ENCODE peak calls at places on chromosomes 16 and 17, in eight cellular contexts. One of them, this sample, is unnamed.

GRCh38 chr16:9869776-9870175 is 312.5 kb downstream of the GRIN2A start:
- DNase-seq in GDM1: no peak
- DNase-seq in ELR: no peak
- DNase-seq in GM19239: no peak
- DNase-seq in activated effector memory CD4-positive, alpha-beta T cell treated with anti-CD3 and anti-CD28 coated beads, Interleukin-2, amount 50 U/mL, for 16 hours: no peak
- DNase-seq in ureter: no peak
- DNase-seq in progenitor cell of endocrine pancreas: no peak
- DNase-seq in SK-MEL-5: no peak
- DNase-seq in this sample: no peak

GRCh38 chr17:64572682-64573154 is 65.9 kb downstream of the CEP95 start:
- DNase-seq in GDM1: no peak
- DNase-seq in ELR: peak
- DNase-seq in GM19239: no peak
- DNase-seq in activated effector memory CD4-positive, alpha-beta T cell treated with anti-CD3 and anti-CD28 coated beads, Interleukin-2, amount 50 U/mL, for 16 hours: no peak
- DNase-seq in ureter: no peak
- DNase-seq in progenitor cell of endocrine pancreas: no peak
- DNase-seq in SK-MEL-5: no peak
- DNase-seq in this sample: no peak

GRCh38 chr16:20385844-20386832 is 18.4 kb downstream of the PDILT start:
- DNase-seq in GDM1: no peak
- DNase-seq in ELR: peak
- DNase-seq in GM19239: peak
- DNase-seq in activated effector memory CD4-positive, alpha-beta T cell treated with anti-CD3 and anti-CD28 coated beads, Interleukin-2, amount 50 U/mL, for 16 hours: peak
- DNase-seq in ureter: peak
- DNase-seq in progenitor cell of endocrine pancreas: peak
- DNase-seq in SK-MEL-5: peak
- DNase-seq in this sample: peak

GRCh38 chr16:1019934-1020305 is 38.4 kb downstream of the SOX8 start:
- DNase-seq in GDM1: no peak
- DNase-seq in ELR: no peak
- DNase-seq in GM19239: no peak
- DNase-seq in activated effector memory CD4-positive, alpha-beta T cell treated with anti-CD3 and anti-CD28 coated beads, Interleukin-2, amount 50 U/mL, for 16 hours: no peak
- DNase-seq in ureter: no peak
- DNase-seq in progenitor cell of endocrine pancreas: no peak
- DNase-seq in SK-MEL-5: no peak
- DNase-seq in this sample: no peak

GRCh38 chr17:76943781-76944213 is 75.6 kb downstream of the MGAT5B start:
- DNase-seq in GDM1: no peak
- DNase-seq in ELR: no peak
- DNase-seq in GM19239: no peak
- DNase-seq in activated effector memory CD4-positive, alpha-beta T cell treated with anti-CD3 and anti-CD28 coated beads, Interleukin-2, amount 50 U/mL, for 16 hours: no peak
- DNase-seq in ureter: no peak
- DNase-seq in progenitor cell of endocrine pancreas: no peak
- DNase-seq in SK-MEL-5: no peak
- DNase-seq in this sample: no peak

GRCh38 chr17:1580979-1581676 is 18.5 kb upstream of the PITPNA start:
- DNase-seq in GDM1: no peak
- DNase-seq in ELR: no peak
- DNase-seq in GM19239: no peak
- DNase-seq in activated effector memory CD4-positive, alpha-beta T cell treated with anti-CD3 and anti-CD28 coated beads, Interleukin-2, amount 50 U/mL, for 16 hours: no peak
- DNase-seq in ureter: no peak
- DNase-seq in progenitor cell of endocrine pancreas: no peak
- DNase-seq in SK-MEL-5: no peak
- DNase-seq in this sample: no peak

GRCh38 chr17:7750321-7750821 is 32.8 kb downstream of the DNAH2 start:
- DNase-seq in GDM1: no peak
- DNase-seq in ELR: peak
- DNase-seq in GM19239: no peak
- DNase-seq in activated effector memory CD4-positive, alpha-beta T cell treated with anti-CD3 and anti-CD28 coated beads, Interleukin-2, amount 50 U/mL, for 16 hours: no peak
- DNase-seq in ureter: no peak
- DNase-seq in progenitor cell of endocrine pancreas: no peak
- DNase-seq in SK-MEL-5: no peak
- DNase-seq in this sample: no peak

GRCh38 chr16:14307623-14308356 is 236.7 kb downstream of the MRTFB start:
- DNase-seq in GDM1: no peak
- DNase-seq in ELR: peak
- DNase-seq in GM19239: no peak
- DNase-seq in activated effector memory CD4-positive, alpha-beta T cell treated with anti-CD3 and anti-CD28 coated beads, Interleukin-2, amount 50 U/mL, for 16 hours: no peak
- DNase-seq in ureter: peak
- DNase-seq in progenitor cell of endocrine pancreas: no peak
- DNase-seq in SK-MEL-5: no peak
- DNase-seq in this sample: peak

GRCh38 chr17:80837711-80838110 is 153.9 kb upstream of the CHMP6 start:
- DNase-seq in GDM1: no peak
- DNase-seq in ELR: no peak
- DNase-seq in GM19239: no peak
- DNase-seq in activated effector memory CD4-positive, alpha-beta T cell treated with anti-CD3 and anti-CD28 coated beads, Interleukin-2, amount 50 U/mL, for 16 hours: no peak
- DNase-seq in ureter: no peak
- DNase-seq in progenitor cell of endocrine pancreas: no peak
- DNase-seq in SK-MEL-5: no peak
- DNase-seq in this sample: peak

GRCh38 chr16:14056970-14057369 is 14.1 kb upstream of the MRTFB start:
- DNase-seq in GDM1: no peak
- DNase-seq in ELR: peak
- DNase-seq in GM19239: no peak
- DNase-seq in activated effector memory CD4-positive, alpha-beta T cell treated with anti-CD3 and anti-CD28 coated beads, Interleukin-2, amount 50 U/mL, for 16 hours: no peak
- DNase-seq in ureter: no peak
- DNase-seq in progenitor cell of endocrine pancreas: no peak
- DNase-seq in SK-MEL-5: no peak
- DNase-seq in this sample: no peak

GRCh38 chr17:28290703-28291102 is 28.3 kb upstream of the TMEM97 start:
- DNase-seq in GDM1: no peak
- DNase-seq in ELR: no peak
- DNase-seq in GM19239: no peak
- DNase-seq in activated effector memory CD4-positive, alpha-beta T cell treated with anti-CD3 and anti-CD28 coated beads, Interleukin-2, amount 50 U/mL, for 16 hours: no peak
- DNase-seq in ureter: no peak
- DNase-seq in progenitor cell of endocrine pancreas: no peak
- DNase-seq in SK-MEL-5: no peak
- DNase-seq in this sample: no peak

GRCh38 chr17:66533572-66533971 is 231.2 kb downstream of the PRKCA start:
- DNase-seq in GDM1: no peak
- DNase-seq in ELR: no peak
- DNase-seq in GM19239: no peak
- DNase-seq in activated effector memory CD4-positive, alpha-beta T cell treated with anti-CD3 and anti-CD28 coated beads, Interleukin-2, amount 50 U/mL, for 16 hours: no peak
- DNase-seq in ureter: no peak
- DNase-seq in progenitor cell of endocrine pancreas: peak
- DNase-seq in SK-MEL-5: no peak
- DNase-seq in this sample: no peak

GRCh38 chr17:4604111-4604644 is 19.8 kb downstream of the SMTNL2 start:
- DNase-seq in GDM1: no peak
- DNase-seq in ELR: no peak
- DNase-seq in GM19239: no peak
- DNase-seq in activated effector memory CD4-positive, alpha-beta T cell treated with anti-CD3 and anti-CD28 coated beads, Interleukin-2, amount 50 U/mL, for 16 hours: no peak
- DNase-seq in ureter: no peak
- DNase-seq in progenitor cell of endocrine pancreas: no peak
- DNase-seq in SK-MEL-5: peak
- DNase-seq in this sample: peak

GRCh38 chr17:40014375-40014980 is 762 bp upstream of the CSF3 start:
- DNase-seq in GDM1: no peak
- DNase-seq in ELR: peak
- DNase-seq in GM19239: no peak
- DNase-seq in activated effector memory CD4-positive, alpha-beta T cell treated with anti-CD3 and anti-CD28 coated beads, Interleukin-2, amount 50 U/mL, for 16 hours: no peak
- DNase-seq in ureter: no peak
- DNase-seq in progenitor cell of endocrine pancreas: no peak
- DNase-seq in SK-MEL-5: no peak
- DNase-seq in this sample: no peak

GRCh38 chr17:64938290-64938689 is 19.0 kb upstream of the LRRC37A3 start:
- DNase-seq in GDM1: no peak
- DNase-seq in ELR: no peak
- DNase-seq in GM19239: no peak
- DNase-seq in activated effector memory CD4-positive, alpha-beta T cell treated with anti-CD3 and anti-CD28 coated beads, Interleukin-2, amount 50 U/mL, for 16 hours: no peak
- DNase-seq in ureter: no peak
- DNase-seq in progenitor cell of endocrine pancreas: no peak
- DNase-seq in SK-MEL-5: no peak
- DNase-seq in this sample: no peak

GRCh38 chr16:28491080-28491969 is 549 bp downstream of the CLN3 start:
- DNase-seq in GDM1: peak
- DNase-seq in ELR: peak
- DNase-seq in GM19239: no peak
- DNase-seq in activated effector memory CD4-positive, alpha-beta T cell treated with anti-CD3 and anti-CD28 coated beads, Interleukin-2, amount 50 U/mL, for 16 hours: peak
- DNase-seq in ureter: no peak
- DNase-seq in progenitor cell of endocrine pancreas: peak
- DNase-seq in SK-MEL-5: peak
- DNase-seq in this sample: peak

GRCh38 chr16:920722-921121 is 50.1 kb downstream of the LMF1 start:
- DNase-seq in GDM1: no peak
- DNase-seq in ELR: no peak
- DNase-seq in GM19239: no peak
- DNase-seq in activated effector memory CD4-positive, alpha-beta T cell treated with anti-CD3 and anti-CD28 coated beads, Interleukin-2, amount 50 U/mL, for 16 hours: no peak
- DNase-seq in ureter: no peak
- DNase-seq in progenitor cell of endocrine pancreas: no peak
- DNase-seq in SK-MEL-5: no peak
- DNase-seq in this sample: peak

GRCh38 chr16:84104231-84104630 is 12.5 kb downstream of the MBTPS1 start:
- DNase-seq in GDM1: no peak
- DNase-seq in ELR: no peak
- DNase-seq in GM19239: no peak
- DNase-seq in activated effector memory CD4-positive, alpha-beta T cell treated with anti-CD3 and anti-CD28 coated beads, Interleukin-2, amount 50 U/mL, for 16 hours: no peak
- DNase-seq in ureter: no peak
- DNase-seq in progenitor cell of endocrine pancreas: no peak
- DNase-seq in SK-MEL-5: no peak
- DNase-seq in this sample: no peak

GRCh38 chr17:50043290-50044148 is 12.4 kb upstream of the ITGA3 start:
- DNase-seq in GDM1: no peak
- DNase-seq in ELR: no peak
- DNase-seq in GM19239: no peak
- DNase-seq in activated effector memory CD4-positive, alpha-beta T cell treated with anti-CD3 and anti-CD28 coated beads, Interleukin-2, amount 50 U/mL, for 16 hours: no peak
- DNase-seq in ureter: no peak
- DNase-seq in progenitor cell of endocrine pancreas: no peak
- DNase-seq in SK-MEL-5: no peak
- DNase-seq in this sample: peak

GRCh38 chr17:39928868-39929651 is 1.5 kb downstream of the LRRC3C start:
- DNase-seq in GDM1: no peak
- DNase-seq in ELR: peak
- DNase-seq in GM19239: no peak
- DNase-seq in activated effector memory CD4-positive, alpha-beta T cell treated with anti-CD3 and anti-CD28 coated beads, Interleukin-2, amount 50 U/mL, for 16 hours: no peak
- DNase-seq in ureter: no peak
- DNase-seq in progenitor cell of endocrine pancreas: no peak
- DNase-seq in SK-MEL-5: no peak
- DNase-seq in this sample: no peak

GRCh38 chr16:17470871-17471744 is at the start of gene XYLT1:
- DNase-seq in GDM1: peak
- DNase-seq in ELR: peak
- DNase-seq in GM19239: peak
- DNase-seq in activated effector memory CD4-positive, alpha-beta T cell treated with anti-CD3 and anti-CD28 coated beads, Interleukin-2, amount 50 U/mL, for 16 hours: peak
- DNase-seq in ureter: peak
- DNase-seq in progenitor cell of endocrine pancreas: peak
- DNase-seq in SK-MEL-5: peak
- DNase-seq in this sample: peak

GRCh38 chr17:29664743-29665479 is 42.2 kb upstream of the CORO6 start:
- DNase-seq in GDM1: no peak
- DNase-seq in ELR: peak
- DNase-seq in GM19239: no peak
- DNase-seq in activated effector memory CD4-positive, alpha-beta T cell treated with anti-CD3 and anti-CD28 coated beads, Interleukin-2, amount 50 U/mL, for 16 hours: no peak
- DNase-seq in ureter: no peak
- DNase-seq in progenitor cell of endocrine pancreas: no peak
- DNase-seq in SK-MEL-5: no peak
- DNase-seq in this sample: no peak

GRCh38 chr17:17590883-17591407 is 563 bp downstream of the PEMT start:
- DNase-seq in GDM1: no peak
- DNase-seq in ELR: no peak
- DNase-seq in GM19239: no peak
- DNase-seq in activated effector memory CD4-positive, alpha-beta T cell treated with anti-CD3 and anti-CD28 coated beads, Interleukin-2, amount 50 U/mL, for 16 hours: no peak
- DNase-seq in ureter: no peak
- DNase-seq in progenitor cell of endocrine pancreas: no peak
- DNase-seq in SK-MEL-5: no peak
- DNase-seq in this sample: peak

GRCh38 chr17:68592667-68593330 is 8.4 kb downstream of the FAM20A start:
- DNase-seq in GDM1: no peak
- DNase-seq in ELR: no peak
- DNase-seq in GM19239: no peak
- DNase-seq in activated effector memory CD4-positive, alpha-beta T cell treated with anti-CD3 and anti-CD28 coated beads, Interleukin-2, amount 50 U/mL, for 16 hours: no peak
- DNase-seq in ureter: no peak
- DNase-seq in progenitor cell of endocrine pancreas: no peak
- DNase-seq in SK-MEL-5: no peak
- DNase-seq in this sample: no peak

GRCh38 chr17:76696763-76697701 is 13.7 kb downstream of the MXRA7 start:
- DNase-seq in GDM1: no peak
- DNase-seq in ELR: peak
- DNase-seq in GM19239: peak
- DNase-seq in activated effector memory CD4-positive, alpha-beta T cell treated with anti-CD3 and anti-CD28 coated beads, Interleukin-2, amount 50 U/mL, for 16 hours: no peak
- DNase-seq in ureter: no peak
- DNase-seq in progenitor cell of endocrine pancreas: no peak
- DNase-seq in SK-MEL-5: no peak
- DNase-seq in this sample: peak